ENCODE peak calls at places on chromosomes 6 and 20, in four cellular contexts. D is heart right ventricle, P is choroid plexus epithelial cell, A is tibial nerve. Z is an unnamed sample.

GRCh38 chr6:82906951-82907350 is 158.7 kb downstream of the UBE3D start:
- DNase-seq in D (no peak), P (peak), A (no peak), Z (no peak)

GRCh38 chr6:37283786-37284185 is 25.8 kb upstream of the TMEM217 start:
- DNase-seq in P (no peak), A (no peak), D (peak), Z (peak)

GRCh38 chr6:160927416-160927815 is 64.2 kb upstream of the MAP3K4 start:
- DNase-seq in P (no peak), A (no peak), D (no peak), Z (no peak)

GRCh38 chr20:50189681-50190250 is 864 bp upstream of the CEBPB start:
- DNase-seq in A (no peak), D (no peak), P (peak), Z (no peak)

GRCh38 chr6:16722616-16723015 is 38.6 kb downstream of the ATXN1 start:
- DNase-seq in P (no peak), A (no peak), D (no peak), Z (no peak)

GRCh38 chr20:22243063-22243462 is 341.3 kb downstream of the FOXA2 start:
- DNase-seq in P (no peak), A (peak), D (no peak), Z (no peak)

GRCh38 chr20:23461180-23461579 is 8.5 kb upstream of the CST11 start:
- DNase-seq in A (no peak), P (no peak), D (no peak), Z (no peak)

GRCh38 chr20:7974785-7975435 is 34.7 kb upstream of the HAO1 start:
- DNase-seq in D (no peak), A (no peak), P (no peak), Z (no peak)

GRCh38 chr6:66522864-66523263 is 815.8 kb upstream of the EYS start:
- DNase-seq in P (no peak), A (no peak), D (no peak), Z (no peak)

GRCh38 chr20:13139459-13140150 is 81.5 kb upstream of the ISM1 start:
- DNase-seq in P (peak), D (no peak), A (no peak), Z (no peak)

GRCh38 chr6:75204959-75205775 is 686 bp downstream of the COL12A1 start:
- DNase-seq in D (peak), A (peak), P (peak), Z (no peak)

GRCh38 chr6:140228491-140228890 is 854.0 kb upstream of the CITED2 start:
- DNase-seq in A (no peak), D (no peak), P (no peak), Z (no peak)

GRCh38 chr20:8943638-8944037 is 125.2 kb upstream of the PLCB4 start:
- DNase-seq in D (no peak), P (no peak), A (no peak), Z (no peak)

GRCh38 chr6:22173311-22173710 is 123.5 kb downstream of the PRL start:
- DNase-seq in P (no peak), A (no peak), D (no peak), Z (no peak)

GRCh38 chr6:26431258-26432162 is 8.8 kb upstream of the BTN3A3 start:
- DNase-seq in A (peak), D (no peak), P (peak), Z (no peak)

GRCh38 chr6:170178561-170179477 is 112.1 kb downstream of the DLL1 start:
- DNase-seq in D (no peak), P (peak), A (no peak), Z (no peak)

GRCh38 chr6:40116829-40117228 is 182.6 kb upstream of the MOCS1 start:
- DNase-seq in A (no peak), P (no peak), D (no peak), Z (no peak)

GRCh38 chr6:163461696-163462095 is 47.2 kb downstream of the QKI start:
- DNase-seq in D (no peak), A (no peak), P (no peak), Z (no peak)

GRCh38 chr20:48295445-48295903 is 510.2 kb upstream of the SULF2 start:
- DNase-seq in D (peak), P (peak), A (peak), Z (no peak)

GRCh38 chr6:18245642-18246041 is 18.7 kb downstream of the DEK start:
- DNase-seq in A (no peak), D (no peak), P (no peak), Z (no peak)

GRCh38 chr6:125906158-125906998 is 50.2 kb upstream of the HINT3 start:
- DNase-seq in P (peak), D (peak), A (peak), Z (no peak)

GRCh38 chr6:110348956-110349565 is 9.1 kb downstream of the METTL24 start:
- DNase-seq in P (no peak), A (no peak), D (no peak), Z (peak)

GRCh38 chr20:33262658-33263065 is 20.4 kb upstream of the BPIFB1 start:
- DNase-seq in P (peak), A (peak), D (peak), Z (peak)

GRCh38 chr6:80094017-80094416 is 12.5 kb upstream of the BCKDHB start:
- DNase-seq in P (peak), D (no peak), A (no peak), Z (no peak)

GRCh38 chr20:24567508-24567907 is 98.1 kb downstream of the SYNDIG1 start:
- DNase-seq in D (no peak), P (no peak), A (no peak), Z (no peak)

DNA sequence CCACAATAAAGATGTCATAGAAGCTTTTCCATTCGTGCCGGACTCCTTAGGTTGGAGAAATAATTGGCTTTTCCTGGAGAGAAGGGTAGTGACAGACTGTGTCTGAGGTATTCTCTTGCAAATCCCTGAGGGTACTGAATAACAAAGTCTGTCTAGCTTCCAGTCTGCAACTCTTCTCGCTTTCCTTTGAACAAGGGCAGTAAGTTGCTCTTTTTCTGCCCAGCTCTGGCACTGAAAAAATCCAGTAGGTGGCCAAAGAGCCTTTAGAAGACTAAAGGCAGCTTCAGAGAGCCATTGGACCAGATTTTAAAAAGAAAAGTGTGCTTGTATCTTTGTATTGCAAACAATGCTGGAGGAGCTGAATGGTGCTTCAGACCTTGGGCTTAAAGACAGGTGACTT is 20.7 kb upstream of the RREB1 start:
- DNase-seq in A (no peak), D (no peak), P (peak), Z (no peak)
- TF ChIP-seq CTCF in A (peak), D (peak), P (peak), Z (no peak)

GRCh38 chr6:43824741-43825064 is 54.7 kb downstream of the VEGFA start:
- DNase-seq in D (no peak), P (no peak), A (no peak), Z (no peak)

GRCh38 chr6:43826739-43827138 is 56.7 kb downstream of the VEGFA start:
- DNase-seq in A (no peak), D (no peak), P (no peak), Z (no peak)

GRCh38 chr6:43823390-43823789 is 53.4 kb downstream of the VEGFA start:
- DNase-seq in P (no peak), A (no peak), D (no peak), Z (no peak)

GRCh38 chr6:43825187-43826115 is 55.4 kb downstream of the VEGFA start:
- DNase-seq in D (no peak), P (no peak), A (no peak), Z (no peak)

GRCh38 chr6:43823879-43824740 is 54.1 kb downstream of the VEGFA start:
- DNase-seq in D (no peak), P (no peak), A (no peak), Z (no peak)
- H3K4me3 ChIP-seq in D (no peak), P (no peak), A (no peak), Z (no peak)

GRCh38 chr6:88972504-88973423 is 9.3 kb upstream of the RNGTT start:
- DNase-seq in P (no peak), D (no peak), A (no peak), Z (no peak)

GRCh38 chr6:88970301-88970700 is 6.9 kb upstream of the RNGTT start:
- DNase-seq in A (no peak), P (no peak), D (no peak), Z (no peak)

DNA sequence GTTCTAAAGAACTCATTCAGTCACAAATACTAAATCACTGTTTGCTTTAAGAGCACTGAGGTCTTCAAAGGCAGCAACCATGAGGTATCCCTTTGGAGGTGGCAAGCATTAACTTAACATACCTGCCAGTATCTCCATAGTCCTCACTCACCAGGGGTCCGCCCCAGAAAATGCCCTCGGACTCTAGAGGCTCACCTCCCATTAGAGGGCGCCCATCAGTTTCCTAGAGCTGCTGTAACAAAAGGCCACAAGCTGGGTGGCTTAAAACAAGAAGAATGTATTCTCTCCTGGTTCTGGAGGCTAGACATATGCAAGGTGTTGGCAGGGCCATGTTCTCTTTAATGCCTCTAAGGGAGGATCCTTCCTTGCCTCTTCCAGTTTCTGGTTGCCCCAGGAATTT is 12.0 kb upstream of the RNGTT start:
- DNase-seq in P (no peak), A (no peak), D (no peak), Z (no peak)
- TF ChIP-seq CTCF in P (no peak), A (no peak), D (no peak), Z (no peak)

GRCh38 chr6:116512709-116513108 is 1.3 kb downstream of the CALHM5 start:
- DNase-seq in D (no peak), A (no peak), P (no peak), Z (no peak)
- H3K4me3 ChIP-seq in D (peak), A (peak), P (peak), Z (peak)

GRCh38 chr6:157074969-157075368 is 248.3 kb downstream of the TMEM242 start:
- DNase-seq in A (no peak), P (no peak), D (no peak), Z (no peak)

GRCh38 chr6:157078326-157078725 is 245.0 kb downstream of the TMEM242 start:
- DNase-seq in A (no peak), D (no peak), P (no peak), Z (no peak)

GRCh38 chr6:157077251-157077650 is 246.1 kb downstream of the TMEM242 start:
- DNase-seq in P (no peak), D (no peak), A (no peak), Z (no peak)

GRCh38 chr6:157075549-157076426 is 247.5 kb downstream of the TMEM242 start:
- DNase-seq in D (no peak), P (no peak), A (no peak), Z (no peak)

DNA sequence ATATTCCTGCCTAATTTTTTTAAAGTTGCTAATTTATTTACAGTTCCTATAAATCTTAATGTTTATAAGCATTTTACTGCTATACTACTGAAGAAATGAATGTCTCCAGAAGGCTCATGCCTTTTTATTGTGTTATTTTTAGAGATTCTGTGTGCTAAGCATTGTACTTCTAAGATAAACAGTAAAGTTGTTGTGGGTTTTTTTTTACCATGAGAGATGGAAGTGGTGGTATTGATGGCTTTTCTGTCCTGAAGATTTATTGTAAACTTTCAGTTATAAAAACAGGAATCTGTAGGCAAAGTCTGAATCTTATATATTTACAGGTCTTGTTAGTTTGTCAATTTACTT is 246.9 kb downstream of the TMEM242 start:
- DNase-seq in D (no peak), P (no peak), A (no peak), Z (no peak)
- TF ChIP-seq CTCF in D (no peak), P (no peak), A (no peak), Z (no peak)

DNA sequence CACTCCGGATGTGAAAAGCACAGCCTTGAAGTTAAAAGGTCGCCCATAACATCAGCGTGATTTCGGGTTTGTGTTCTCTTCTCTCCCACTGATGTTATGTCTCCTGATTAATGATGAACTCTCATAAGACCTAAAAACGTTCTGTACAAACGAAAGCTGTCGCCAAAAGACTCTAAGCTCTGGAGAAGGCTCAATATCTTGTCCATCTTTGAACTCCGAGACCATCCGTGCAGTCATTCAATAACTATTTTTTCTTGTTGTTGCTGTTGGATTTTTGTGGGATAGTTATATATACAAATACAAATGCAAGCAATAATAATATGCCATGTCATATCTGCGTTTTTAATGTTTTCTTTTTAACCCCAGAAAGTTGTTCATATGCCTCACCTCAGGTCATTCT is 291.8 kb upstream of the MARCKS start:
- DNase-seq in A (no peak), D (no peak), P (no peak), Z (no peak)
- H3K4me3 ChIP-seq in A (peak), D (peak), P (peak), Z (peak)

DNA sequence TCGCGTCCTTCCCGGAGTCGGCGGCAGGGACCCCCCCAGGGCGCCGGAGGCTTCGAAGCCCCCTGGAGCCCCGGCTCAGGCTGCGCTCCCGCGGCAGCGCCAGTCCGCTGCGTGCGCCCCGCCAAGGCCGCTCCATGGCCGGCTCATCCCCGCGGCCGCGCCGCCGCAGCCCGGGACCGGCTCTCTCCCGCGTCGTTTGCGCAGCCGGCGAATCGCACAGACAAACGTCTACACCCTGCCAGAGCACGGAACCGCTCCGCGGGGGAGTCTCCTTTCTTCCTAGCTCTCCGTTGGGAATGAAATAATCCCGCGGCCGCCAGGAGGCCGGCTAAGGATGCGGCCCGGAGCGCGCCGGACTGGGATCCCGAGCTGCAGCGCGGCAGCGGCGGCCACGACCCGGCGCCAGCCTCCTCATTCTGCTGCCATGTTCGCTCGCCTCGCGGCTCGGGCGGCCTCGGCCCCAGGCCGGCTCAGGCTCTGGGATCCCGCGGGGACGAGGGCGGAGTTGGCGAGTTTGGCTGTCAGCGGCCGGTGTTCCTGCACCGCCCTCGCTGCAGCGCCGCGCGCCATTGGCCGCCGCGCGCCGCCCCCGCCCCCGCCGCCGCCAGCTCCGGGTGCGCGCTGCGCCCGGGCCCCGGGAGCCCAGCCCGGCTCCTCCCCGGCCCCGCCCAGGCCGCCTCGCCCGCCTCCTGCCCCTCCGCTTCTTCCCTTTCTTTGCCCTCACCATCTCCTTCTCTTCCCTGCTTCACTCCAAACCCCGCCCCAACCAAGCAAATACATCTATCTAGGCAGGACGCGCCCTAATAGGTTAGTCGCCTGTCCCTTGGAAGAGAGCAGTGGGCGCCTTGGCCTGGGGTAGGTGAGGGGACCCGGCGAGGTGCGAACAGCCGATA is at the start of gene GFOD1:
- DNase-seq in P (peak), D (peak), A (peak), Z (peak)
- TF ChIP-seq CTCF in P (peak), D (peak), A (peak), Z (peak)

DNA sequence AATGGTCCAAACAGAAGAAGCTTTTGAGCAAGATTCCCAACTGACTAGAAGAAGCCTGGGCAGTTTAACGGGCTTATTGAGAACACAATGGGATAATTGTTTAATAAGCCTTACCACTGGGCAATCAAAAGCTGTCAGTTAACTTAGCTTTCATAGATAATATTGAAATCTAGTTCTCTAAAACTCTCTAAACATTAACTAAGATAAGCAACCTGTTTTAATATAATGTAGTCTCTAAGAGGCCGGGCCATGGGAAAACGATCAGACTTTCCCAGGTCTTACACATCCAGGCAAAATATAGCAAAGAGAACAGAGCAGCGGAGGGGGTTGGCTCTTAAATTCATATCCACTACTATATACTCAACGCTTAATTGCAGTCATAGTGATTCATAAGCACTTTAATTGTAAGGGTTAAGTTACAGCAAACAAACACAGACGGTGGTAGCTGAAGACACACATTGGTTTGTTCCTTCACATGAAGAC is 128.0 kb upstream of the FAM83B start:
- DNase-seq in D (no peak), P (no peak), A (no peak), Z (no peak)
- H3K4me3 ChIP-seq in D (no peak), P (no peak), A (no peak), Z (no peak)

GRCh38 chr6:33632603-33633039 is 11.5 kb downstream of the ITPR3 start:
- DNase-seq in D (peak), A (peak), P (peak), Z (peak)
- TF ChIP-seq CTCF in D (peak), A (peak), P (peak), Z (peak)

DNA sequence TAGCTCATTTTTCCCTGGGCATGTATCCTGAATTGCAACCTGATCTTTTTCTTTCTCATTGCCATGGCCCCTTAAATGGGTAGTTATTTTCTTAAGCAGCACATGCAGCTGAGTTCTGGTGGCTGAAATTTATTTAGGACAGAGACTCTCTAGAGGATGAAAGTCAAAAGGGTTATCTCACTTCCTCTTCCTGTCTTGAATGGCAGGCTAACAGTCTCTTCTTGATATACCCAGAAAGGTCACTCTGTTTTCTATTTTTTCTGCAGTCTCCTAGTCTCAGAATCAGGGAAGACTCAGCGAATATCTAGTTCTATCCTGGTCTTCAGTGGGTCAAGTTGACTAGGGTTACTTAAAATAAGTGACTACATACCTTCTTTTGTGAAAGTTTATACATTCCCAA is 243.3 kb downstream of the EPHA7 start:
- DNase-seq in D (no peak), P (no peak), A (no peak), Z (no peak)
- H3K4me3 ChIP-seq in D (no peak), P (no peak), A (no peak), Z (no peak)

Z was measured in dorsolateral prefrontal cortex.